ENCODE peak calls at places on chromosomes 16 and 17, in eight cellular contexts. R, J, O, M, C, U, Y and E are unnamed samples.

GRCh38 chr16:9469512-9469911 is 378.1 kb downstream of the HAPSTR1 start:
- DNase-seq in M (no peak), Y (no peak), O (no peak), C (no peak), J (peak), U (no peak), R (peak), E (no peak)

GRCh38 chr17:20728181-20728580 is 148.7 kb downstream of the CDRT15L2 start:
- DNase-seq in J (no peak), Y (no peak), C (no peak), O (no peak), U (no peak), M (no peak), R (no peak), E (no peak)

GRCh38 chr16:62978451-62978850 is 942.2 kb upstream of the CDH8 start:
- DNase-seq in C (no peak), U (no peak), M (no peak), Y (no peak), O (no peak), R (no peak), J (no peak), E (no peak)

GRCh38 chr17:68197091-68197996 is 50.5 kb upstream of the AMZ2 start:
- DNase-seq in C (no peak), O (peak), U (no peak), R (no peak), M (peak), Y (no peak), J (no peak), E (no peak)

GRCh38 chr16:82005491-82005830 is 5.8 kb downstream of the SDR42E1 start:
- DNase-seq in U (peak), O (no peak), R (no peak), C (no peak), M (no peak), Y (no peak), J (no peak), E (no peak)

GRCh38 chr16:19517424-19518089 is 4.3 kb downstream of the GDE1 start:
- DNase-seq in O (peak), Y (no peak), M (no peak), U (no peak), C (no peak), J (peak), R (peak), E (no peak)

GRCh38 chr16:56360117-56361008 is 65.0 kb downstream of the AMFR start:
- DNase-seq in U (no peak), Y (no peak), O (no peak), C (no peak), J (no peak), R (no peak), M (no peak), E (no peak)

GRCh38 chr17:82587234-82588086 is 60.8 kb downstream of the WDR45B start:
- DNase-seq in U (no peak), C (no peak), O (no peak), Y (no peak), J (no peak), M (no peak), R (no peak), E (no peak)

GRCh38 chr17:12691173-12691572 is 25.5 kb downstream of the MYOCD start:
- DNase-seq in U (no peak), J (peak), O (no peak), C (no peak), R (peak), M (no peak), Y (no peak), E (no peak)

GRCh38 chr17:3845754-3846738 is at the start of gene NCBP3:
- DNase-seq in U (peak), M (peak), Y (peak), C (peak), J (peak), O (peak), R (peak), E (peak)

GRCh38 chr17:20086416-20087074 is 77.4 kb downstream of the SPECC1 start:
- DNase-seq in M (no peak), U (peak), J (no peak), Y (no peak), O (no peak), C (no peak), R (no peak), E (no peak)

GRCh38 chr16:55453909-55454308 is 25.1 kb upstream of the MMP2 start:
- DNase-seq in M (no peak), R (no peak), U (no peak), Y (no peak), J (no peak), O (no peak), C (no peak), E (no peak)

GRCh38 chr16:50096791-50097190 is 31.0 kb downstream of the HEATR3 start:
- DNase-seq in U (no peak), Y (no peak), J (peak), O (no peak), C (no peak), M (no peak), R (peak), E (no peak)

GRCh38 chr16:72811188-72811720 is 236.7 kb downstream of the ZFHX3 start:
- DNase-seq in J (no peak), R (no peak), O (no peak), Y (no peak), C (no peak), M (no peak), U (no peak), E (no peak)

GRCh38 chr17:71180801-71181385 is 939.9 kb upstream of the SOX9 start:
- DNase-seq in M (no peak), R (peak), O (no peak), Y (no peak), U (no peak), C (no peak), J (peak), E (no peak)

GRCh38 chr17:31052187-31052889 is 42.4 kb upstream of the NF1 start:
- DNase-seq in J (peak), M (no peak), U (peak), Y (no peak), R (peak), C (no peak), O (no peak), E (peak)

GRCh38 chr16:24511174-24511573 is 28.2 kb upstream of the RBBP6 start:
- DNase-seq in R (no peak), J (no peak), M (no peak), Y (no peak), U (no peak), O (no peak), C (no peak), E (no peak)

GRCh38 chr17:73551756-73552155 is 92.5 kb downstream of the SDK2 start:
- DNase-seq in R (no peak), C (no peak), U (no peak), Y (no peak), J (peak), O (no peak), M (peak), E (no peak)

GRCh38 chr16:5604770-5605169 is 507.2 kb upstream of the EEF2KMT start:
- DNase-seq in C (no peak), Y (no peak), U (no peak), M (no peak), R (no peak), J (no peak), O (peak), E (no peak)

GRCh38 chr17:40978752-40979151 is 5.4 kb downstream of the KRT40 start:
- DNase-seq in U (no peak), M (no peak), R (no peak), J (no peak), Y (no peak), C (no peak), O (no peak), E (no peak)

GRCh38 chr16:56617212-56618085 is 8.1 kb upstream of the MT1E start:
- DNase-seq in Y (peak), R (peak), J (peak), O (no peak), U (peak), C (no peak), M (no peak), E (no peak)

GRCh38 chr16:49590166-49590871 is 216.7 kb downstream of the C16orf78 start:
- DNase-seq in J (no peak), C (no peak), U (no peak), O (no peak), M (no peak), R (no peak), Y (no peak), E (no peak)

GRCh38 chr17:52124993-52125392 is 33.5 kb downstream of the CA10 start:
- DNase-seq in Y (no peak), O (no peak), R (no peak), C (no peak), J (no peak), U (no peak), M (no peak), E (no peak)

GRCh38 chr17:40091691-40092397 is 8.5 kb downstream of the NR1D1 start:
- DNase-seq in J (no peak), C (no peak), O (no peak), U (peak), R (no peak), Y (no peak), M (no peak), E (no peak)

GRCh38 chr17:79532107-79532790 is 78.6 kb downstream of the RBFOX3 start:
- DNase-seq in O (no peak), Y (no peak), C (no peak), U (no peak), J (no peak), M (no peak), R (no peak), E (no peak)

GRCh38 chr16:8555400-8555799 is 34.9 kb downstream of the TMEM114 start:
- DNase-seq in O (no peak), Y (no peak), U (no peak), R (no peak), M (no peak), J (no peak), C (no peak), E (no peak)

GRCh38 chr17:57675988-57676387 is 69.1 kb downstream of the CCDC182 start:
- DNase-seq in C (no peak), U (no peak), Y (no peak), M (no peak), R (no peak), O (no peak), J (no peak), E (no peak)

GRCh38 chr17:49715221-49715620 is 7.5 kb upstream of the SLC35B1 start:
- DNase-seq in R (no peak), J (no peak), Y (no peak), U (no peak), O (no peak), C (no peak), M (no peak), E (no peak)

GRCh38 chr16:84247341-84247740 is 7.5 kb upstream of the KCNG4 start:
- DNase-seq in J (no peak), C (no peak), O (no peak), Y (no peak), U (no peak), R (no peak), M (no peak), E (no peak)

GRCh38 chr16:85648782-85649181 is 35.7 kb downstream of the GSE1 start:
- DNase-seq in Y (no peak), R (no peak), O (no peak), M (no peak), J (no peak), C (no peak), U (no peak), E (no peak)

GRCh38 chr16:75433732-75434413 is 570 bp upstream of the CFDP1 start:
- DNase-seq in R (peak), O (peak), J (peak), C (no peak), M (peak), U (peak), Y (no peak), E (peak)

GRCh38 chr17:38511126-38512108 is 83.2 kb downstream of the ARHGAP23 start:
- DNase-seq in C (no peak), Y (no peak), R (peak), J (peak), U (no peak), O (no peak), M (peak), E (no peak)

GRCh38 chr17:48814504-48814903 is 2.5 kb downstream of the TTLL6 start:
- DNase-seq in Y (peak), R (peak), M (peak), J (peak), O (peak), C (no peak), U (peak), E (peak)

GRCh38 chr16:70160388-70160787 is 13.2 kb upstream of the CLEC18C start:
- DNase-seq in R (no peak), J (no peak), O (peak), Y (no peak), C (no peak), M (no peak), U (no peak), E (peak)

GRCh38 chr17:7825206-7825980 is 8.6 kb upstream of the KDM6B start:
- DNase-seq in R (peak), Y (no peak), J (peak), C (no peak), M (no peak), O (peak), U (no peak), E (no peak)

GRCh38 chr17:34400301-34400931 is 37.4 kb upstream of the CCL1 start:
- DNase-seq in U (no peak), R (no peak), O (no peak), M (no peak), J (no peak), C (no peak), Y (no peak), E (no peak)

GRCh38 chr16:4059969-4060368 is 56.3 kb downstream of the ADCY9 start:
- DNase-seq in U (no peak), O (no peak), J (no peak), M (no peak), Y (no peak), C (no peak), R (no peak), E (no peak)

GRCh38 chr16:4056161-4057105 is 59.8 kb downstream of the ADCY9 start:
- DNase-seq in Y (no peak), U (no peak), R (no peak), M (no peak), C (no peak), J (no peak), O (no peak), E (no peak)

GRCh38 chr16:4060823-4061222 is 55.4 kb downstream of the ADCY9 start:
- DNase-seq in J (no peak), R (no peak), O (no peak), C (no peak), Y (no peak), U (no peak), M (no peak), E (no peak)

GRCh38 chr16:4057439-4057877 is 58.8 kb downstream of the ADCY9 start:
- DNase-seq in C (no peak), M (no peak), R (no peak), O (no peak), J (peak), Y (no peak), U (no peak), E (no peak)

GRCh38 chr16:4058386-4058785 is 57.9 kb downstream of the ADCY9 start:
- DNase-seq in O (no peak), U (no peak), M (no peak), R (no peak), C (no peak), J (no peak), Y (no peak), E (no peak)
- TF ChIP-seq CTCF in O (no peak), U (no peak), M (no peak), R (no peak), C (no peak), J (no peak), Y (no peak), E (no peak)

GRCh38 chr17:9256944-9257629 is 235.8 kb downstream of the NTN1 start:
- DNase-seq in M (no peak), J (peak), Y (no peak), O (no peak), R (peak), U (no peak), C (no peak), E (no peak)

GRCh38 chr17:9258115-9259020 is 237.1 kb downstream of the NTN1 start:
- DNase-seq in J (no peak), M (no peak), O (no peak), R (peak), Y (no peak), U (no peak), C (no peak), E (no peak)

GRCh38 chr17:9254841-9255240 is 233.5 kb downstream of the NTN1 start:
- DNase-seq in O (no peak), U (no peak), C (no peak), M (no peak), R (no peak), J (no peak), Y (no peak), E (no peak)

GRCh38 chr17:9255838-9256237 is 234.5 kb downstream of the NTN1 start:
- DNase-seq in O (no peak), M (no peak), U (no peak), Y (no peak), R (peak), J (no peak), C (no peak), E (no peak)

GRCh38 chr17:9256361-9256943 is 235.1 kb downstream of the NTN1 start:
- DNase-seq in J (no peak), U (no peak), Y (no peak), M (no peak), C (no peak), R (no peak), O (no peak), E (no peak)
- TF ChIP-seq CTCF in J (no peak), U (no peak), Y (no peak), M (peak), C (no peak), R (no peak), O (no peak), E (peak)

DNA sequence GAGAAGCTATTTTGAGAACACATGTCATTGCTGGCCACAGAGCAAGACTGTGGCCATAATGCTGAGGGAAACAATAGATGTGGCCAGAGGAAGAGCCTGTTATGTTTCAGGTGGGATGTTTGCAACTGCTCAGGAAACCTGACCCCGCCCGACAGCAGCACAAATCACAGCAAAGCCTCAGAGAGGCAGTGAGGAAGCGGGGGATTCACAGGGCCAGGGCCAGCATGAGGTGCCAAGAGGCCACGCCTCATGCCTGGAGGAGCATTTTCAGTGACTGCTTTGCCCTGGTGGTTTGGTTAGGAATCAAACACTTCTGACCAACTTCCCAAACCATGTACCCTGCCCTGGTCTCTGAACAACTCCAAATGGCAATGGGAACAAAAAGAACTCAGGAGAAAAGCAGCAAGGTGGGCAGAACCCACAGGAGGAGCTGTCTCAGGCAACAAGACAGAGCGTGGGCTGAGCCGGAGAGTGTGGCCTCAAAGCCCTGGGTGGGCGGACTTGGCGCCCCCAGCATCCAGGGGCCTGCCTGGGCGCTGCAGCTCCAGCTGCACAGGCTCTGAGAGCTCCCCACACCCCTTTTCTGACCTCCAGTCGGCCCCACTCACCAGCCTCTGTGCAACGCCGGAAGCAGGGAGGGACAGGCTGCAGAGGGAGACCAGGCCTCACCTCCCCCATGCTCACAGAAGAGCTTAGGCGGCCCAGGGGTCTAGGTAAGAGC is 20.6 kb downstream of the HIC1 start:
- DNase-seq in Y (no peak), M (no peak), J (peak), R (peak), U (no peak), C (no peak), O (no peak), E (no peak)
- TF ChIP-seq CTCF in Y (no peak), M (no peak), J (no peak), R (no peak), U (no peak), C (no peak), O (no peak), E (no peak)

GRCh38 chr17:80662557-80662956 is 117.9 kb downstream of the RPTOR start:
- DNase-seq in Y (no peak), O (no peak), J (no peak), R (no peak), C (no peak), U (no peak), M (no peak), E (no peak)

GRCh38 chr17:80659651-80660050 is 115.0 kb downstream of the RPTOR start:
- DNase-seq in Y (no peak), J (no peak), R (no peak), U (no peak), O (no peak), C (no peak), M (no peak), E (no peak)

GRCh38 chr17:80657561-80657960 is 112.9 kb downstream of the RPTOR start:
- DNase-seq in J (no peak), Y (no peak), R (no peak), U (no peak), C (no peak), O (no peak), M (no peak), E (no peak)

GRCh38 chr17:80658821-80659220 is 114.2 kb downstream of the RPTOR start:
- DNase-seq in C (no peak), U (no peak), O (no peak), R (no peak), M (no peak), Y (no peak), J (no peak), E (no peak)

GRCh38 chr17:80660527-80661198 is 116.0 kb downstream of the RPTOR start:
- DNase-seq in J (no peak), M (no peak), C (no peak), R (no peak), O (no peak), U (no peak), Y (no peak), E (no peak)
- TF ChIP-seq CTCF in J (no peak), M (no peak), C (no peak), R (no peak), O (no peak), U (no peak), Y (no peak), E (no peak)